ENCODE peak calls at places on chromosomes 4 and X, in five cellular contexts. B is HCT116, O is sigmoid colon, U is dorsolateral prefrontal cortex, D is psoas muscle. Q is an unnamed sample. For H3K27me3, the result is how much of the 10 kb centered on the place peaks cover.

GRCh38 chrX:110442631-110443030 is 84.0 kb downstream of the RTL9 start:
- DNase-seq in B (no peak), O (no peak), U (no peak), D (no peak), Q (no peak)

GRCh38 chrX:131841496-131842410 is 181.3 kb upstream of the STK26 start:
- DNase-seq in B (peak), O (no peak), U (no peak), D (no peak), Q (peak)

GRCh38 chr4:141011799-141012377 is 121.4 kb downstream of the RNF150 start:
- DNase-seq in B (no peak), O (peak), U (peak), D (peak), Q (no peak)

GRCh38 chrX:20454117-20454516 is 187.4 kb upstream of the RPS6KA3 start:
- DNase-seq in B (no peak), O (no peak), U (no peak), D (no peak), Q (no peak)

GRCh38 chr4:11470709-11471441 is 42.2 kb upstream of the HS3ST1 start:
- DNase-seq in B (no peak), O (no peak), U (no peak), D (no peak), Q (no peak)

GRCh38 chr4:171650543-171650942 is 162.7 kb upstream of the GALNTL6 start:
- DNase-seq in B (no peak), O (no peak), U (no peak), D (no peak), Q (no peak)

GRCh38 chrX:9483376-9483775 is 18.5 kb downstream of the TBL1X start:
- DNase-seq in B (no peak), O (no peak), U (no peak), D (no peak), Q (no peak)

GRCh38 chrX:13432376-13432775 is 112.5 kb upstream of the ATXN3L start:
- DNase-seq in B (no peak), O (peak), U (no peak), D (no peak), Q (no peak)

GRCh38 chr4:133581971-133582619 is 433.0 kb downstream of the PCDH10 start:
- DNase-seq in B (no peak), O (no peak), U (no peak), D (no peak), Q (no peak)

GRCh38 chr4:123826896-123827295 is 430.3 kb downstream of the SPRY1 start:
- DNase-seq in B (no peak), O (no peak), U (no peak), D (peak), Q (no peak)

GRCh38 chr4:163167333-163167626 is 590 bp upstream of the NAF1 start:
- DNase-seq in B (no peak), O (no peak), U (no peak), D (no peak), Q (no peak)

GRCh38 chr4:83067058-83067639 is 32.2 kb downstream of the COPS4 start:
- DNase-seq in B (peak), O (no peak), U (no peak), D (no peak), Q (no peak)

GRCh38 chr4:107888237-107888636 is 43.1 kb upstream of the CYP2U1 start:
- DNase-seq in B (no peak), O (no peak), U (no peak), D (no peak), Q (no peak)

GRCh38 chr4:150173854-150174398 is 95.7 kb downstream of the DCLK2 start:
- DNase-seq in B (no peak), O (no peak), U (no peak), D (no peak), Q (no peak)

GRCh38 chrX:128781506-128781905 is 729.3 kb upstream of the ACTRT1 start:
- DNase-seq in B (no peak), O (no peak), U (no peak), D (no peak), Q (peak)

GRCh38 chrX:20265726-20266681 is 705 bp downstream of the RPS6KA3 start:
- DNase-seq in B (no peak), O (peak), U (peak), D (peak), Q (peak)

GRCh38 chrX:6432211-6432610 is 102.7 kb downstream of the VCX3A start:
- DNase-seq in B (no peak), O (no peak), U (no peak), D (no peak), Q (no peak)

GRCh38 chr4:103934178-103934789 is 214.5 kb upstream of the TACR3 start:
- DNase-seq in B (peak), O (no peak), U (no peak), D (no peak), Q (no peak)

GRCh38 chr4:97411352-97411751 is 731.9 kb downstream of the STPG2 start:
- DNase-seq in B (no peak), O (no peak), U (no peak), D (no peak), Q (no peak)

GRCh38 chr4:59925290-59925689 is 1274.8 kb upstream of the ADGRL3 start:
- DNase-seq in B (no peak), O (no peak), U (no peak), D (no peak), Q (no peak)

GRCh38 chr4:6348408-6348807 is 78.8 kb downstream of the WFS1 start:
- DNase-seq in B (no peak), O (no peak), U (no peak), D (no peak), Q (no peak)

GRCh38 chr4:114137984-114138383 is 158.5 kb upstream of the ARSJ start:
- DNase-seq in B (no peak), O (no peak), U (no peak), D (no peak), Q (no peak)

GRCh38 chrX:130117166-130117565 is 6.9 kb upstream of the ELF4 start:
- DNase-seq in B (no peak), O (no peak), U (no peak), D (no peak), Q (no peak)
- H3K27me3 ChIP-seq in B (under half), O (under half), U (under half), D (under half), Q (under half)

DNA sequence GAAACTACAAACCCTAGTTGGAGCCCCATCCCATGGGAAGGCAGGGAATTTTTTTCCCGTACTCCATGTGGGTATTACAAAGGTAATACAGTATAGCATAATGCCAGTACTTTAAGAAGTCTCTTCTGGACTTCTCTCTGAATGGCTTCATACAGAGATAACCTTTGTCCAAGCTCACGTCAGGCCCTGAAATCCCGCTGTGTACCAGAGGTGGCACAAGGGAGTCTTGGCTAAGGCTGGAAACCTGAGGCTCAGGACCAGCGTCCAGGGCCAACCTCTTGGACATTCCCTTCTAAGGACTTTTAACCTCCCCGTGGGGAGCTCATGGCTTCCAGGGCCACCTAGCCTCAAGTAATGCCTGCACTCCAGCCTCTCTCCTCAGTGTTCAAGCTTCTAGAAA is 338.9 kb upstream of the FAM241A start:
- DNase-seq in B (peak), O (no peak), U (no peak), D (no peak), Q (no peak)
- TF ChIP-seq CTCF in B (no peak), O (no peak), U (no peak), D (no peak), Q (no peak)

DNA sequence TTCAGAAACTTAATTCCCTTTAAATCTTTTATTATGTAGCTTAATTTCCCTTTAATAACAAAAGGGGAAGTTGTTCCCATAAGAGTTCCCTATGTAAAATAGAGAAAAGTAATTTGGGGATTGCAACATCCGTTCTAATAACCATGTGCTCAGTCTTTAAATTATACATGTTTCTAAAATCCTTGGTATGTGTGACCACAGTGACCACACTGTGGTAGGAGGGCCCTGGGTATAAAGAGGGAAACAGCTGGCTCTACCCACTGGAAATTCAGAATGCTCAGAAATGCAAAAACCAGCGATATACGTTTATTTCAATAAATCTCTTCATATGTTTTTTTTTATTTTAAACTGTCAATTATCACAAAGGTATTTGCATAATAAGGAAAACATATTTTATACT is 219.1 kb downstream of the FGF13 start:
- DNase-seq in B (no peak), O (no peak), U (no peak), D (no peak), Q (no peak)
- H3K27me3 ChIP-seq in B (under half), O (under half), U (under half), D (under half), Q (under half)

GRCh38 chr4:53702334-53703266 is 111.3 kb upstream of the LNX1 start:
- DNase-seq in B (no peak), O (peak), U (peak), D (peak), Q (peak)
- TF ChIP-seq CTCF in B (no peak), O (no peak), U (no peak), D (peak), Q (no peak)

GRCh38 chrX:11016728-11017127 is 94.4 kb upstream of the HCCS start:
- DNase-seq in B (no peak), O (no peak), U (no peak), D (no peak), Q (no peak)
- H3K27me3 ChIP-seq in B (under half), O (under half), U (under half), D (under half), Q (under half)

DNA sequence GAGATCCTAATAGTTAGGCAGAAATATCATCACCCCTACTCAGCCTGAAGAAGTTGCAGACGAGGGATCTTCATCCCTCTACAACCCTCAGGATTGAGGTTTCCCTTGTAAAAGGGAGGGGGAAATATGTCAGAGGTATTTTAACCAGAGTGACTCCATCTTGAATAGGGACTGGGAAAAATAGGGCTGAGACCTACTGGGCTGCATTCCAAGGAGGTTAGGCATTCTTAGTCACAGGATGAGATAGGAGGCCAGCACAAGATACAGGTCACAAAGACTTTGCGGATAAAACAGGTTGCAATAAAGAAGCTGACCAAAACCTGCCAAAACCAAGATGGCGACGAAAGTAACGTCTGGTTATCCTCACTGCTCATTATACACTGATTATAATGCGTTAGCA is 17.5 kb downstream of the IL13RA2 start:
- DNase-seq in B (no peak), O (no peak), U (no peak), D (no peak), Q (no peak)
- TF ChIP-seq CTCF in B (no peak), O (no peak), U (no peak), D (no peak), Q (no peak)

Q was measured in right lobe of liver.